ENCODE peak calls at places on chromosomes 1 and 21, in six cellular contexts. N is prostate gland; W is H9; I is hippocampal formation; B is NCI-H2107; U is activated CD4-positive, alpha-beta T cell treated with anti-CD3 and anti-CD28 coated beads for 4 hours. V is an unnamed sample.

GRCh38 chr1:186620951-186621350 is 59.3 kb downstream of the PTGS2 start:
- DNase-seq in N (no peak), W (no peak), I (no peak), B (no peak), U (no peak), V (no peak)

GRCh38 chr1:119544165-119544762 is 37.3 kb downstream of the HSD3B1 start:
- DNase-seq in N (no peak), W (peak), I (no peak), B (no peak), U (no peak), V (peak)

GRCh38 chr1:230407351-230407750 is 18.8 kb downstream of the PGBD5 start:
- DNase-seq in N (no peak), W (no peak), I (no peak), B (no peak), U (no peak), V (peak)

GRCh38 chr1:10530281-10530740 is 55.6 kb downstream of the PEX14 start:
- DNase-seq in N (peak), W (peak), I (no peak), B (no peak), U (no peak), V (no peak)

GRCh38 chr1:114597949-114598348 is 16.5 kb upstream of the BCAS2 start:
- DNase-seq in N (no peak), W (no peak), I (no peak), B (no peak), U (no peak), V (no peak)

GRCh38 chr1:116906812-116907211 is 2.9 kb upstream of the PTGFRN start:
- DNase-seq in N (no peak), W (no peak), I (no peak), B (no peak), U (no peak), V (no peak)

GRCh38 chr1:189429610-189430009 is 1048.1 kb downstream of the BRINP3 start:
- DNase-seq in N (no peak), W (peak), I (no peak), B (no peak), U (no peak), V (peak)

GRCh38 chr1:205907794-205908193 is 35.5 kb downstream of the SLC26A9 start:
- DNase-seq in N (no peak), W (no peak), I (no peak), B (no peak), U (no peak), V (peak)

GRCh38 chr1:101237229-101237837 is 514 bp downstream of the S1PR1 start:
- DNase-seq in N (no peak), W (no peak), I (no peak), B (no peak), U (peak), V (no peak)

GRCh38 chr1:5743435-5744095 is 248.7 kb downstream of the NPHP4 start:
- DNase-seq in N (no peak), W (peak), I (no peak), B (no peak), U (no peak), V (no peak)

GRCh38 chr1:88612783-88613182 is 71.3 kb upstream of the PKN2 start:
- DNase-seq in N (no peak), W (no peak), I (no peak), B (no peak), U (no peak), V (no peak)

GRCh38 chr1:160541622-160542302 is 18.7 kb upstream of the SLAMF6 start:
- DNase-seq in N (no peak), W (no peak), I (no peak), B (no peak), U (no peak), V (no peak)

GRCh38 chr1:161085165-161085564 is 4.2 kb downstream of the NECTIN4 start:
- DNase-seq in N (no peak), W (no peak), I (no peak), B (no peak), U (no peak), V (no peak)

GRCh38 chr21:40054403-40054802 is 187.2 kb downstream of the PCP4 start:
- DNase-seq in N (peak), W (no peak), I (no peak), B (peak), U (no peak), V (no peak)

GRCh38 chr1:30636621-30637020 is 86.8 kb downstream of the MATN1 start:
- DNase-seq in N (no peak), W (no peak), I (no peak), B (no peak), U (no peak), V (no peak)

GRCh38 chr21:42262826-42263225 is 43.9 kb downstream of the ABCG1 start:
- DNase-seq in N (peak), W (no peak), I (peak), B (no peak), U (no peak), V (no peak)

GRCh38 chr21:36825683-36826082 is 126.8 kb downstream of the SIM2 start:
- DNase-seq in N (no peak), W (no peak), I (no peak), B (no peak), U (no peak), V (no peak)

GRCh38 chr1:35505911-35506798 is 51.0 kb downstream of the KIAA0319L start:
- DNase-seq in N (peak), W (no peak), I (no peak), B (no peak), U (peak), V (peak)

GRCh38 chr1:3611170-3612019 is at the start of gene MEGF6:
- DNase-seq in N (peak), W (peak), I (no peak), B (no peak), U (peak), V (peak)

V was measured in SK-MEL-5.